ENCODE peak calls at places on chromosomes 12 and 14, in nine cellular contexts. One of them, this sample, is unnamed. For H3K4me1, the result is how much of the 10 kb centered on the place peaks cover.

GRCh38 chr12:106144847-106145246 is 6.1 kb upstream of the NUAK1 start:
- DNase-seq in neuronal stem cell: no peak
- DNase-seq in endothelial cell of umbilical vein: no peak
- DNase-seq in CD8-positive, alpha-beta memory T cell: no peak
- DNase-seq in effector memory CD4-positive, alpha-beta T cell: no peak
- DNase-seq in upper lobe of right lung: no peak
- DNase-seq in psoas muscle: no peak
- DNase-seq in PC-3: no peak
- DNase-seq in upper lobe of left lung: no peak
- DNase-seq in this sample: peak

GRCh38 chr12:117439531-117440001 is 78.1 kb upstream of the NOS1 start:
- DNase-seq in effector memory CD4-positive, alpha-beta T cell: no peak
- DNase-seq in PC-3: no peak
- DNase-seq in upper lobe of right lung: no peak
- DNase-seq in psoas muscle: peak
- DNase-seq in upper lobe of left lung: no peak
- DNase-seq in CD8-positive, alpha-beta memory T cell: no peak
- DNase-seq in endothelial cell of umbilical vein: no peak
- DNase-seq in neuronal stem cell: no peak
- DNase-seq in this sample: peak

GRCh38 chr14:21923820-21924219 is 250.2 kb upstream of the OR4E1 start:
- DNase-seq in upper lobe of right lung: no peak
- DNase-seq in neuronal stem cell: no peak
- DNase-seq in PC-3: no peak
- DNase-seq in effector memory CD4-positive, alpha-beta T cell: peak
- DNase-seq in endothelial cell of umbilical vein: peak
- DNase-seq in psoas muscle: no peak
- DNase-seq in CD8-positive, alpha-beta memory T cell: peak
- DNase-seq in upper lobe of left lung: no peak
- DNase-seq in this sample: no peak

GRCh38 chr14:81436296-81437138 is 36.4 kb upstream of the STON2 start:
- DNase-seq in psoas muscle: peak
- DNase-seq in endothelial cell of umbilical vein: peak
- DNase-seq in upper lobe of left lung: peak
- DNase-seq in PC-3: peak
- DNase-seq in CD8-positive, alpha-beta memory T cell: no peak
- DNase-seq in effector memory CD4-positive, alpha-beta T cell: no peak
- DNase-seq in neuronal stem cell: peak
- DNase-seq in upper lobe of right lung: peak
- DNase-seq in this sample: peak

GRCh38 chr12:124809878-124810277 is 53.8 kb downstream of the SCARB1 start:
- DNase-seq in endothelial cell of umbilical vein: no peak
- DNase-seq in effector memory CD4-positive, alpha-beta T cell: no peak
- DNase-seq in upper lobe of right lung: no peak
- DNase-seq in CD8-positive, alpha-beta memory T cell: no peak
- DNase-seq in neuronal stem cell: no peak
- DNase-seq in PC-3: peak
- DNase-seq in upper lobe of left lung: no peak
- DNase-seq in psoas muscle: no peak
- DNase-seq in this sample: no peak

GRCh38 chr14:55127491-55127951 is 1.5 kb upstream of the LGALS3 start:
- DNase-seq in PC-3: peak
- DNase-seq in upper lobe of left lung: no peak
- DNase-seq in upper lobe of right lung: no peak
- DNase-seq in CD8-positive, alpha-beta memory T cell: no peak
- DNase-seq in effector memory CD4-positive, alpha-beta T cell: no peak
- DNase-seq in neuronal stem cell: no peak
- DNase-seq in endothelial cell of umbilical vein: no peak
- DNase-seq in psoas muscle: no peak
- DNase-seq in this sample: no peak

GRCh38 chr12:15754233-15754632 is 35.0 kb downstream of the EPS8 start:
- DNase-seq in neuronal stem cell: no peak
- DNase-seq in PC-3: no peak
- DNase-seq in effector memory CD4-positive, alpha-beta T cell: no peak
- DNase-seq in CD8-positive, alpha-beta memory T cell: no peak
- DNase-seq in upper lobe of left lung: no peak
- DNase-seq in upper lobe of right lung: no peak
- DNase-seq in psoas muscle: no peak
- DNase-seq in endothelial cell of umbilical vein: peak
- DNase-seq in this sample: no peak

GRCh38 chr12:122144885-122145284 is 29.1 kb downstream of the IL31 start:
- DNase-seq in effector memory CD4-positive, alpha-beta T cell: no peak
- DNase-seq in upper lobe of left lung: no peak
- DNase-seq in neuronal stem cell: no peak
- DNase-seq in CD8-positive, alpha-beta memory T cell: no peak
- DNase-seq in PC-3: no peak
- DNase-seq in psoas muscle: no peak
- DNase-seq in endothelial cell of umbilical vein: no peak
- DNase-seq in upper lobe of right lung: no peak
- DNase-seq in this sample: no peak

GRCh38 chr12:3061129-3061857 is 15.9 kb upstream of the TSPAN9 start:
- DNase-seq in psoas muscle: no peak
- DNase-seq in upper lobe of right lung: no peak
- DNase-seq in endothelial cell of umbilical vein: no peak
- DNase-seq in PC-3: no peak
- DNase-seq in CD8-positive, alpha-beta memory T cell: no peak
- DNase-seq in upper lobe of left lung: no peak
- DNase-seq in effector memory CD4-positive, alpha-beta T cell: no peak
- DNase-seq in neuronal stem cell: no peak
- DNase-seq in this sample: peak

GRCh38 chr12:90959538-90960139 is 4.7 kb upstream of the CCER1 start:
- DNase-seq in PC-3: peak
- DNase-seq in endothelial cell of umbilical vein: peak
- DNase-seq in effector memory CD4-positive, alpha-beta T cell: no peak
- DNase-seq in neuronal stem cell: peak
- DNase-seq in psoas muscle: no peak
- DNase-seq in upper lobe of right lung: no peak
- DNase-seq in upper lobe of left lung: no peak
- DNase-seq in CD8-positive, alpha-beta memory T cell: no peak
- DNase-seq in this sample: no peak

GRCh38 chr12:1934068-1934467 is 15.6 kb upstream of the CACNA2D4 start:
- DNase-seq in upper lobe of right lung: no peak
- DNase-seq in PC-3: no peak
- DNase-seq in endothelial cell of umbilical vein: no peak
- DNase-seq in psoas muscle: no peak
- DNase-seq in neuronal stem cell: no peak
- DNase-seq in effector memory CD4-positive, alpha-beta T cell: no peak
- DNase-seq in upper lobe of left lung: no peak
- DNase-seq in CD8-positive, alpha-beta memory T cell: no peak
- DNase-seq in this sample: no peak

GRCh38 chr12:54561164-54561563 is 11.8 kb downstream of the PDE1B start:
- DNase-seq in endothelial cell of umbilical vein: no peak
- DNase-seq in psoas muscle: no peak
- DNase-seq in upper lobe of right lung: no peak
- DNase-seq in effector memory CD4-positive, alpha-beta T cell: no peak
- DNase-seq in upper lobe of left lung: peak
- DNase-seq in neuronal stem cell: no peak
- DNase-seq in PC-3: no peak
- DNase-seq in CD8-positive, alpha-beta memory T cell: no peak
- DNase-seq in this sample: peak

GRCh38 chr12:88553941-88554658 is 26.2 kb downstream of the KITLG start:
- DNase-seq in CD8-positive, alpha-beta memory T cell: no peak
- DNase-seq in neuronal stem cell: no peak
- DNase-seq in psoas muscle: no peak
- DNase-seq in upper lobe of right lung: no peak
- DNase-seq in upper lobe of left lung: peak
- DNase-seq in endothelial cell of umbilical vein: peak
- DNase-seq in PC-3: peak
- DNase-seq in effector memory CD4-positive, alpha-beta T cell: no peak
- DNase-seq in this sample: no peak

GRCh38 chr12:22855456-22855855 is 230.5 kb downstream of the ETNK1 start:
- DNase-seq in CD8-positive, alpha-beta memory T cell: no peak
- DNase-seq in effector memory CD4-positive, alpha-beta T cell: no peak
- DNase-seq in PC-3: no peak
- DNase-seq in psoas muscle: no peak
- DNase-seq in neuronal stem cell: no peak
- DNase-seq in upper lobe of left lung: no peak
- DNase-seq in upper lobe of right lung: no peak
- DNase-seq in endothelial cell of umbilical vein: no peak
- DNase-seq in this sample: peak

GRCh38 chr14:74882103-74882920 is 596 bp downstream of the DLST start:
- DNase-seq in CD8-positive, alpha-beta memory T cell: peak
- DNase-seq in endothelial cell of umbilical vein: peak
- DNase-seq in upper lobe of right lung: peak
- DNase-seq in neuronal stem cell: peak
- DNase-seq in upper lobe of left lung: peak
- DNase-seq in effector memory CD4-positive, alpha-beta T cell: peak
- DNase-seq in PC-3: peak
- DNase-seq in psoas muscle: peak
- DNase-seq in this sample: no peak

GRCh38 chr14:91545946-91546716 is 36.0 kb upstream of the PPP4R3A start:
- DNase-seq in effector memory CD4-positive, alpha-beta T cell: no peak
- DNase-seq in endothelial cell of umbilical vein: no peak
- DNase-seq in psoas muscle: no peak
- DNase-seq in CD8-positive, alpha-beta memory T cell: no peak
- DNase-seq in PC-3: peak
- DNase-seq in upper lobe of left lung: no peak
- DNase-seq in neuronal stem cell: peak
- DNase-seq in upper lobe of right lung: no peak
- DNase-seq in this sample: no peak

DNA sequence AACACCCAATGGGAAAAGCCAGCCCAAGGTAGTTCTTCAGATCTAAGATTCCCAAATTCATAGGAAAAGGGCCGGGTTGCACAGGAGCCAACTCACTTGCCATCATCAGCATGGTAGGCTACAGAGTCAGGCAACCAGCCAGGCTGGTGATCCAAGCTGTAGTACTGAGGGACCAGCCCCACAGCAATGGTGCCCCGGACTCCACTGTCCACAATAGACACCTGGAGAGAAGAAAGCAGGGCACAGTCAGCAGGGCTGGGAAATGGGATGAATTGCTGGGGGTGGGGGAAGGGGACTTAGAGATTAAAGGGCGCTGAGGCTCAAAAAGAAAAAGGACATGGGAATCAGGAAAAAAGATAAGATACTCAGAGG is 4.2 kb downstream of the SPRYD3 start:
- DNase-seq in neuronal stem cell: no peak
- DNase-seq in CD8-positive, alpha-beta memory T cell: peak
- DNase-seq in psoas muscle: no peak
- DNase-seq in upper lobe of left lung: no peak
- DNase-seq in upper lobe of right lung: peak
- DNase-seq in PC-3: no peak
- DNase-seq in endothelial cell of umbilical vein: no peak
- DNase-seq in effector memory CD4-positive, alpha-beta T cell: no peak
- DNase-seq in this sample: no peak
- H3K4me1 ChIP-seq in neuronal stem cell: under half
- H3K4me1 ChIP-seq in CD8-positive, alpha-beta memory T cell: under half
- H3K4me1 ChIP-seq in psoas muscle: under half
- H3K4me1 ChIP-seq in upper lobe of left lung: half or more
- H3K4me1 ChIP-seq in upper lobe of right lung: half or more
- H3K4me1 ChIP-seq in PC-3: under half
- H3K4me1 ChIP-seq in endothelial cell of umbilical vein: under half
- H3K4me1 ChIP-seq in effector memory CD4-positive, alpha-beta T cell: under half
- H3K4me1 ChIP-seq in this sample: under half

GRCh38 chr14:104974146-104974541 is 4.0 kb downstream of the AHNAK2 start:
- DNase-seq in psoas muscle: no peak
- DNase-seq in endothelial cell of umbilical vein: no peak
- DNase-seq in CD8-positive, alpha-beta memory T cell: no peak
- DNase-seq in PC-3: no peak
- DNase-seq in upper lobe of right lung: no peak
- DNase-seq in upper lobe of left lung: no peak
- DNase-seq in neuronal stem cell: no peak
- DNase-seq in effector memory CD4-positive, alpha-beta T cell: no peak
- DNase-seq in this sample: peak
- H3K27ac ChIP-seq in psoas muscle: peak
- H3K27ac ChIP-seq in endothelial cell of umbilical vein: peak
- H3K27ac ChIP-seq in CD8-positive, alpha-beta memory T cell: no peak
- H3K27ac ChIP-seq in PC-3: peak
- H3K27ac ChIP-seq in upper lobe of right lung: peak
- H3K27ac ChIP-seq in upper lobe of left lung: peak
- H3K27ac ChIP-seq in neuronal stem cell: no peak
- H3K27ac ChIP-seq in effector memory CD4-positive, alpha-beta T cell: no peak
- H3K27ac ChIP-seq in this sample: no peak

GRCh38 chr12:11755311-11755930 is 105.9 kb downstream of the ETV6 start:
- DNase-seq in upper lobe of right lung: no peak
- DNase-seq in endothelial cell of umbilical vein: no peak
- DNase-seq in neuronal stem cell: no peak
- DNase-seq in upper lobe of left lung: no peak
- DNase-seq in CD8-positive, alpha-beta memory T cell: no peak
- DNase-seq in PC-3: no peak
- DNase-seq in psoas muscle: no peak
- DNase-seq in effector memory CD4-positive, alpha-beta T cell: no peak
- DNase-seq in this sample: no peak

GRCh38 chr12:11753826-11754225 is 104.4 kb downstream of the ETV6 start:
- DNase-seq in CD8-positive, alpha-beta memory T cell: no peak
- DNase-seq in PC-3: no peak
- DNase-seq in upper lobe of left lung: no peak
- DNase-seq in psoas muscle: no peak
- DNase-seq in upper lobe of right lung: no peak
- DNase-seq in effector memory CD4-positive, alpha-beta T cell: no peak
- DNase-seq in endothelial cell of umbilical vein: no peak
- DNase-seq in neuronal stem cell: no peak
- DNase-seq in this sample: no peak

GRCh38 chr12:11753151-11753501 is 103.7 kb downstream of the ETV6 start:
- DNase-seq in psoas muscle: no peak
- DNase-seq in upper lobe of left lung: no peak
- DNase-seq in effector memory CD4-positive, alpha-beta T cell: no peak
- DNase-seq in PC-3: no peak
- DNase-seq in CD8-positive, alpha-beta memory T cell: no peak
- DNase-seq in neuronal stem cell: no peak
- DNase-seq in upper lobe of right lung: no peak
- DNase-seq in endothelial cell of umbilical vein: no peak
- DNase-seq in this sample: peak

GRCh38 chr12:11752403-11753150 is 103.1 kb downstream of the ETV6 start:
- DNase-seq in upper lobe of left lung: no peak
- DNase-seq in neuronal stem cell: no peak
- DNase-seq in CD8-positive, alpha-beta memory T cell: no peak
- DNase-seq in effector memory CD4-positive, alpha-beta T cell: no peak
- DNase-seq in PC-3: no peak
- DNase-seq in upper lobe of right lung: no peak
- DNase-seq in psoas muscle: no peak
- DNase-seq in endothelial cell of umbilical vein: no peak
- DNase-seq in this sample: no peak

GRCh38 chr12:11754256-11754655 is 104.8 kb downstream of the ETV6 start:
- DNase-seq in psoas muscle: no peak
- DNase-seq in effector memory CD4-positive, alpha-beta T cell: no peak
- DNase-seq in CD8-positive, alpha-beta memory T cell: no peak
- DNase-seq in endothelial cell of umbilical vein: no peak
- DNase-seq in neuronal stem cell: no peak
- DNase-seq in upper lobe of left lung: no peak
- DNase-seq in PC-3: no peak
- DNase-seq in upper lobe of right lung: no peak
- DNase-seq in this sample: no peak
- H3K4me1 ChIP-seq in psoas muscle: under half
- H3K4me1 ChIP-seq in effector memory CD4-positive, alpha-beta T cell: under half
- H3K4me1 ChIP-seq in CD8-positive, alpha-beta memory T cell: under half
- H3K4me1 ChIP-seq in endothelial cell of umbilical vein: under half
- H3K4me1 ChIP-seq in neuronal stem cell: under half
- H3K4me1 ChIP-seq in upper lobe of left lung: under half
- H3K4me1 ChIP-seq in PC-3: under half
- H3K4me1 ChIP-seq in upper lobe of right lung: under half
- H3K4me1 ChIP-seq in this sample: under half

DNA sequence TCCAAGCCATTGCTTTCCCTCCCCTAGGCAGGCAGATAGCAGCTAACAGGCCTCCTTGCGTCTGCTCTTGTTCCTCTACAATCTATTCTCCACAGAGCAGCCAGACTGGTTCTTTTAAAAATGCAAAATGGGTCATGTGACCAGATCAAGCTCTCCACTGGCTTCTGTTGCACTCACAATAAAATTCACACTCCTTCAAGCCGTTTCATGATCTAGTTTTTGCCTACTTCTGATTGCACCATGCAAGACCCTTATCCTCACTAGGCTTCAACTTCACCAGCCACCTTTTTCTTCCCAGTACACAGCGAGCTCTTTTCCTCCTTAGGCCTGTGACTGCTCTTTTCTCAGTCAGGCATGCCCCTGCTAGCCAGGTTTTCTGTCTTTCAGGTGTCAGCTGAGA is 6.1 kb upstream of the KRAS start:
- DNase-seq in upper lobe of left lung: peak
- DNase-seq in psoas muscle: no peak
- DNase-seq in neuronal stem cell: no peak
- DNase-seq in CD8-positive, alpha-beta memory T cell: no peak
- DNase-seq in effector memory CD4-positive, alpha-beta T cell: no peak
- DNase-seq in upper lobe of right lung: no peak
- DNase-seq in PC-3: no peak
- DNase-seq in endothelial cell of umbilical vein: no peak
- DNase-seq in this sample: peak
- H3K27ac ChIP-seq in upper lobe of left lung: no peak
- H3K27ac ChIP-seq in psoas muscle: no peak
- H3K27ac ChIP-seq in neuronal stem cell: no peak
- H3K27ac ChIP-seq in CD8-positive, alpha-beta memory T cell: no peak
- H3K27ac ChIP-seq in effector memory CD4-positive, alpha-beta T cell: no peak
- H3K27ac ChIP-seq in upper lobe of right lung: no peak
- H3K27ac ChIP-seq in PC-3: no peak
- H3K27ac ChIP-seq in endothelial cell of umbilical vein: no peak
- H3K27ac ChIP-seq in this sample: no peak

This sample was measured in endodermal cell.